ENCODE peak calls at places on chromosome 9, in six cellular contexts. O is iPS-NIHi11; Z is stomach; J is stimulated activated CD8-positive, alpha-beta memory T cell treated with anti-CD3 and anti-CD28 coated beads, Interleukin-15, amount 100 ng/mL, for 24 hours; R is AG10803; G is iPS DF 19.7. T is an unnamed sample.

GRCh38 chr9:133969681-133970580 is 22.2 kb downstream of the VAV2 start:
- DNase-seq in O (no peak), Z (no peak), J (no peak), R (no peak), G (no peak), T (no peak)

GRCh38 chr9:76474419-76474818 is 15.4 kb downstream of the GCNT1 start:
- DNase-seq in O (no peak), Z (no peak), J (no peak), R (no peak), G (no peak), T (no peak)

GRCh38 chr9:68747043-68747533 is 42.0 kb downstream of the PIP5K1B start:
- DNase-seq in O (no peak), Z (no peak), J (no peak), R (no peak), G (no peak), T (no peak)

GRCh38 chr9:83336696-83337095 is 201.5 kb downstream of the FRMD3 start:
- DNase-seq in O (no peak), Z (no peak), J (no peak), R (no peak), G (no peak), T (no peak)

GRCh38 chr9:130570200-130570599 is 9.2 kb upstream of the FUBP3 start:
- DNase-seq in O (no peak), Z (no peak), J (no peak), R (peak), G (no peak), T (no peak)

GRCh38 chr9:81789751-81790150 is 100.4 kb upstream of the TLE1 start:
- DNase-seq in O (no peak), Z (no peak), J (no peak), R (peak), G (no peak), T (no peak)

GRCh38 chr9:133779516-133780403 is 41.6 kb upstream of the SARDH start:
- DNase-seq in O (no peak), Z (no peak), J (no peak), R (no peak), G (no peak), T (no peak)

GRCh38 chr9:133141833-133142594 is 21.0 kb upstream of the RALGDS start:
- DNase-seq in O (no peak), Z (peak), J (no peak), R (no peak), G (no peak), T (peak)

GRCh38 chr9:105132006-105132405 is 112.4 kb upstream of the SLC44A1 start:
- DNase-seq in O (no peak), Z (no peak), J (no peak), R (peak), G (no peak), T (no peak)

GRCh38 chr9:20284601-20285289 is 337.6 kb downstream of the MLLT3 start:
- DNase-seq in O (no peak), Z (no peak), J (no peak), R (no peak), G (no peak), T (no peak)

GRCh38 chr9:109751253-109751652 is 28.7 kb upstream of the PALM2AKAP2 start:
- DNase-seq in O (peak), Z (no peak), J (no peak), R (no peak), G (no peak), T (no peak)

GRCh38 chr9:101393135-101393534 is 5.3 kb downstream of the MRPL50 start:
- DNase-seq in O (no peak), Z (no peak), J (no peak), R (no peak), G (no peak), T (no peak)

GRCh38 chr9:78239506-78239905 is 3.6 kb downstream of the CEP78 start:
- DNase-seq in O (no peak), Z (peak), J (no peak), R (no peak), G (no peak), T (peak)

GRCh38 chr9:104138243-104138642 is 44.1 kb downstream of the SMC2 start:
- DNase-seq in O (no peak), Z (no peak), J (no peak), R (no peak), G (no peak), T (no peak)

GRCh38 chr9:92138157-92138959 is 23.1 kb upstream of the SPTLC1 start:
- DNase-seq in O (peak), Z (peak), J (peak), R (peak), G (no peak), T (peak)

GRCh38 chr9:82082563-82082962 is 94.0 kb downstream of the SPATA31D1 start:
- DNase-seq in O (peak), Z (no peak), J (no peak), R (no peak), G (no peak), T (no peak)

GRCh38 chr9:20701058-20701457 is 17.0 kb downstream of the FOCAD start:
- DNase-seq in O (no peak), Z (no peak), J (no peak), R (no peak), G (no peak), T (peak)

GRCh38 chr9:90162819-90163218 is 479.8 kb downstream of the DIRAS2 start:
- DNase-seq in O (no peak), Z (no peak), J (no peak), R (no peak), G (no peak), T (no peak)

GRCh38 chr9:124255222-124255621 is 2.5 kb upstream of the NEK6 start:
- DNase-seq in O (no peak), Z (no peak), J (no peak), R (no peak), G (no peak), T (no peak)

GRCh38 chr9:35696520-35697215 is 6.9 kb upstream of the TPM2 start:
- DNase-seq in O (peak), Z (peak), J (no peak), R (no peak), G (no peak), T (peak)

GRCh38 chr9:34059954-34060353 is 11.3 kb upstream of the UBAP2 start:
- DNase-seq in O (no peak), Z (no peak), J (no peak), R (no peak), G (no peak), T (no peak)

GRCh38 chr9:116644099-116644688 is 42.9 kb upstream of the TRIM32 start:
- DNase-seq in O (no peak), Z (no peak), J (no peak), R (peak), G (no peak), T (no peak)

GRCh38 chr9:113638916-113639315 is 175.4 kb downstream of the RGS3 start:
- DNase-seq in O (no peak), Z (no peak), J (no peak), R (no peak), G (no peak), T (no peak)

GRCh38 chr9:88742483-88742882 is 207.5 kb downstream of the NXNL2 start:
- DNase-seq in O (no peak), Z (no peak), J (no peak), R (peak), G (no peak), T (no peak)

GRCh38 chr9:82147798-82148440 is 159.3 kb downstream of the SPATA31D1 start:
- DNase-seq in O (no peak), Z (no peak), J (no peak), R (peak), G (no peak), T (no peak)

GRCh38 chr9:105458404-105458803 is 10.6 kb downstream of the FSD1L start:
- DNase-seq in O (no peak), Z (no peak), J (no peak), R (no peak), G (peak), T (no peak)

GRCh38 chr9:68804911-68805889 is 100.2 kb downstream of the PIP5K1B start:
- DNase-seq in O (no peak), Z (no peak), J (no peak), R (no peak), G (no peak), T (no peak)

GRCh38 chr9:98502311-98502975 is 206.3 kb downstream of the GABBR2 start:
- DNase-seq in O (no peak), Z (no peak), J (no peak), R (peak), G (no peak), T (no peak)

GRCh38 chr9:114004221-114004716 is 73.8 kb downstream of the AMBP start:
- DNase-seq in O (no peak), Z (peak), J (no peak), R (no peak), G (no peak), T (no peak)

GRCh38 chr9:137250329-137251193 is 525 bp upstream of the STPG3 start:
- DNase-seq in O (no peak), Z (no peak), J (no peak), R (no peak), G (no peak), T (no peak)

GRCh38 chr9:36314740-36315139 is 56.5 kb upstream of the GNE start:
- DNase-seq in O (no peak), Z (no peak), J (no peak), R (no peak), G (no peak), T (no peak)

GRCh38 chr9:95588724-95589282 is 72.0 kb upstream of the PTCH1 start:
- DNase-seq in O (no peak), Z (no peak), J (no peak), R (no peak), G (no peak), T (no peak)

GRCh38 chr9:112757300-112757883 is 6.8 kb downstream of the SNX30 start:
- DNase-seq in O (no peak), Z (no peak), J (no peak), R (peak), G (no peak), T (no peak)

GRCh38 chr9:136372561-136373299 is 739 bp downstream of the CARD9 start:
- DNase-seq in O (peak), Z (peak), J (no peak), R (peak), G (no peak), T (peak)

GRCh38 chr9:101409079-101409477 is 10.4 kb downstream of the ZNF189 start:
- DNase-seq in O (no peak), Z (no peak), J (no peak), R (peak), G (no peak), T (no peak)

GRCh38 chr9:106468431-106468830 is 394.5 kb upstream of the ZNF462 start:
- DNase-seq in O (no peak), Z (no peak), J (no peak), R (no peak), G (no peak), T (no peak)

GRCh38 chr9:110327735-110328134 is 9.9 kb downstream of the TXNDC8 start:
- DNase-seq in O (no peak), Z (no peak), J (no peak), R (no peak), G (no peak), T (no peak)

GRCh38 chr9:136951541-136952353 is at the start of gene LCN12:
- DNase-seq in O (no peak), Z (no peak), J (no peak), R (no peak), G (no peak), T (no peak)

GRCh38 chr9:90307177-90307833 is 335.3 kb downstream of the DIRAS2 start:
- DNase-seq in O (no peak), Z (no peak), J (no peak), R (no peak), G (no peak), T (no peak)

GRCh38 chr9:93595861-93596365 is 19.5 kb downstream of the PHF2 start:
- DNase-seq in O (no peak), Z (no peak), J (no peak), R (no peak), G (no peak), T (no peak)

T was measured in prostate gland.